ENCODE peak calls at places on chromosomes 5 and 9, in five cellular contexts. T is amniotic stem cell; M is GM04504; H is astrocyte of the cerebellum; J is stimulated activated CD4-positive, alpha-beta T cell treated with anti-CD3 and anti-CD28 coated beads, TNF-alpha, amount 100 ng/mL, for 24 hours. Y is an unnamed sample.

GRCh38 chr5:119449882-119450281 is 2.4 kb upstream of the HSD17B4 start:
- DNase-seq in T (no peak), M (no peak), H (no peak), J (no peak), Y (no peak)

GRCh38 chr9:27599102-27599501 is 25.8 kb upstream of the C9orf72 start:
- DNase-seq in T (no peak), M (no peak), H (no peak), J (no peak), Y (no peak)

GRCh38 chr5:527646-528591 is 3.7 kb upstream of the SLC9A3 start:
- DNase-seq in T (no peak), M (no peak), H (no peak), J (peak), Y (no peak)

GRCh38 chr5:416636-416960 is 26.4 kb upstream of the EXOC3 start:
- DNase-seq in T (no peak), M (no peak), H (no peak), J (no peak), Y (no peak)

GRCh38 chr5:164354138-164354751 is 848.8 kb downstream of the MAT2B start:
- DNase-seq in T (no peak), M (no peak), H (no peak), J (no peak), Y (no peak)

GRCh38 chr5:154644745-154645411 is 110.3 kb upstream of the LARP1 start:
- DNase-seq in T (no peak), M (no peak), H (no peak), J (no peak), Y (no peak)

GRCh38 chr9:366620-367019 is 152.0 kb downstream of the DOCK8 start:
- DNase-seq in T (no peak), M (no peak), H (no peak), J (no peak), Y (no peak)

GRCh38 chr9:107294756-107295155 is 11.7 kb downstream of the RAD23B start:
- DNase-seq in T (no peak), M (no peak), H (no peak), J (no peak), Y (no peak)

GRCh38 chr9:87389936-87390335 is 107.7 kb upstream of the DAPK1 start:
- DNase-seq in T (no peak), M (no peak), H (no peak), J (no peak), Y (no peak)

GRCh38 chr9:87123830-87124229 is 176.5 kb upstream of the GAS1 start:
- DNase-seq in T (no peak), M (no peak), H (no peak), J (no peak), Y (no peak)

GRCh38 chr9:8371686-8372085 is 572.1 kb upstream of the DMAC1 start:
- DNase-seq in T (no peak), M (no peak), H (no peak), J (no peak), Y (no peak)

GRCh38 chr9:34570422-34571179 is 18.9 kb downstream of the CNTFR start:
- DNase-seq in T (no peak), M (no peak), H (no peak), J (no peak), Y (peak)

GRCh38 chr9:78575791-78576190 is 278.9 kb downstream of the PSAT1 start:
- DNase-seq in T (no peak), M (no peak), H (no peak), J (no peak), Y (peak)

GRCh38 chr5:158198636-158199035 is 339.7 kb upstream of the CLINT1 start:
- DNase-seq in T (no peak), M (no peak), H (no peak), J (no peak), Y (no peak)

GRCh38 chr5:173714551-173715428 is 98.3 kb upstream of the BOD1 start:
- DNase-seq in T (peak), M (peak), H (peak), J (no peak), Y (no peak)

GRCh38 chr5:135741040-135741439 is 93.4 kb upstream of the SLC25A48 start:
- DNase-seq in T (no peak), M (no peak), H (no peak), J (no peak), Y (no peak)

GRCh38 chr5:68562308-68562707 is 346.8 kb downstream of the PIK3R1 start:
- DNase-seq in T (no peak), M (no peak), H (peak), J (no peak), Y (peak)

GRCh38 chr5:6714221-6715041 is 1.2 kb downstream of the TENT4A start:
- DNase-seq in T (no peak), M (no peak), H (no peak), J (no peak), Y (peak)

Y was measured in G401.